ENCODE peak calls at places on chromosomes 7 and 10, in seven cellular contexts. L is D721Med; T is CD8-positive, alpha-beta T cell; R is ascending aorta; M is NB4; E is transverse colon; X is fibroblast of the aortic adventitia. J is an unnamed sample.
A peak's percentile ranks its signal among the peaks of the same experiment; 100 is the strongest.

GRCh38 chr7:20698469-20698868 is 83.0 kb downstream of the ABCB5 start:
- DNase-seq in L (no peak), R (no peak), X (no peak), E (no peak), M (no peak), T (no peak), J (no peak)

GRCh38 chr7:82044497-82045080 is 274.7 kb upstream of the HGF start:
- DNase-seq in T (no peak), L (no peak), X (peak; percentile 83), R (no peak), E (peak; percentile 14), M (peak; percentile 66), J (peak; percentile 24)

GRCh38 chr7:153061913-153062528 is 302.5 kb downstream of the ACTR3B start:
- DNase-seq in X (no peak), L (no peak), M (peak; percentile 48), R (no peak), T (no peak), E (no peak), J (no peak)

GRCh38 chr7:5450549-5451327 is 27.1 kb upstream of the TNRC18 start:
- DNase-seq in M (peak; percentile 72), R (no peak), E (peak; percentile 49), X (peak; percentile 48), L (no peak), T (peak; percentile 45), J (no peak)

GRCh38 chr7:27346531-27347260 is 104.1 kb downstream of the EVX1 start:
- DNase-seq in X (peak; percentile 32), L (no peak), M (no peak), R (no peak), E (peak; percentile 48), T (no peak), J (no peak)

GRCh38 chr7:130210181-130210935 is 2.7 kb downstream of the SSMEM1 start:
- DNase-seq in M (no peak), E (no peak), L (no peak), T (no peak), X (peak; percentile 17), R (no peak), J (no peak)

GRCh38 chr7:2735744-2736143 is 47.7 kb downstream of the AMZ1 start:
- DNase-seq in X (no peak), T (no peak), R (no peak), M (no peak), L (no peak), E (no peak), J (no peak)

GRCh38 chr10:96588601-96589419 is 2.0 kb upstream of the TM9SF3 start:
- DNase-seq in T (no peak), M (no peak), X (no peak), L (no peak), R (no peak), E (no peak), J (no peak)

GRCh38 chr10:82925547-82925946 is 1050.6 kb downstream of the NRG3 start:
- DNase-seq in T (no peak), M (no peak), E (no peak), L (no peak), X (peak; percentile 29), R (no peak), J (no peak)

DNA sequence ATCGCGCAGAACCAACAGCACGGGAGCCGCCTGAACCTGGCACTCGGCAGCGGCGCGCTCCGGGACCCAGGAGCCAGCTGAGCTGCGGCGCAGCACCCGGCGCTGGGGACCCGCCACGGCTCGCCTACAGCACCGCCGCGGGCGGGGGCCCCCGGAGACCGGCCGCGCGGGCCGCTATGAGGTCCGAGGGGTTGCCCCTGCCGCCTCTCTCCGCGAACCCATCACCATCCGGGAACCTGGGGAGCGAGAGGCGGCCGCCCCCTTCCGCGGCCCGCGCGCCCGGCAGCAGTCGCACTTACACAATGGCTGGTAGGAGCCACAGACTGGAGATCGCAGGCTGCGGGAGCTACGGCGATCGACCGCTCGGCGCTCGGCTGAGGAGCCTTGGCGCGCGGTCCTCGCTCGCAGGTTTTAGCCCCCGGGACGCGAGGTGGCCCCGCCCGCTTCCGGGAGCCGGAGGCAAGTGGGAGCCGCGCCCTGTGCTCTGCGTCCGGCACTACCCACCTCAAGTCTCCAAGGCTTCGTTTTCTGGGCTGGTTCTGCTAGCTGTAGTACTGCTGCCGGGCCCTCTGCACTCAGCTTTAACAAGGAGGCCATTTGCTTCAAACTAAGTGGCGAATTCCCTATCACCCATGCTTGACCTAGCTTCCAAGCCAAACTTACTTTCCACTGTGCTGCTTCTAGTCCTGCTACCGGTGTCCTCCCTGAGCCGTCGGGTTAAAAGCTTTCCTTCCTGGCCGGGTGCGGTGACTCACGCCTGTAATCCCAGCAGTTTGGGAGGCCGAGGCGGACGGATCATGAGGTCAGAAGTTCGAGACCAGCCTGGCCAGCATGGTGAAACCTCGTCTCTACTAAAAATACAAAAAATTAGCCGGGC is at the start of gene TPK1:
- DNase-seq in T (peak; percentile 89), L (peak; percentile 85), M (peak; percentile 99), X (peak; percentile 92), R (peak; percentile 68), E (peak; percentile 96), J (peak; percentile 37)
- TF ChIP-seq CTCF in T (no peak), L (no peak), M (no peak), X (peak; percentile 2), R (no peak), E (no peak), J (no peak)

GRCh38 chr7:110595694-110596093 is 495.2 kb upstream of the LRRN3 start:
- DNase-seq in X (no peak), R (no peak), T (no peak), L (no peak), E (no peak), M (no peak), J (no peak)
- TF ChIP-seq CTCF in X (no peak), R (no peak), T (no peak), L (peak; percentile 22), E (no peak), M (no peak), J (no peak)

GRCh38 chr10:26138613-26139012 is 78.0 kb upstream of the GAD2 start:
- DNase-seq in R (no peak), T (no peak), M (no peak), X (no peak), E (no peak), L (no peak), J (no peak)
- TF ChIP-seq CTCF in R (no peak), T (no peak), M (no peak), X (no peak), E (no peak), L (no peak), J (no peak)

DNA sequence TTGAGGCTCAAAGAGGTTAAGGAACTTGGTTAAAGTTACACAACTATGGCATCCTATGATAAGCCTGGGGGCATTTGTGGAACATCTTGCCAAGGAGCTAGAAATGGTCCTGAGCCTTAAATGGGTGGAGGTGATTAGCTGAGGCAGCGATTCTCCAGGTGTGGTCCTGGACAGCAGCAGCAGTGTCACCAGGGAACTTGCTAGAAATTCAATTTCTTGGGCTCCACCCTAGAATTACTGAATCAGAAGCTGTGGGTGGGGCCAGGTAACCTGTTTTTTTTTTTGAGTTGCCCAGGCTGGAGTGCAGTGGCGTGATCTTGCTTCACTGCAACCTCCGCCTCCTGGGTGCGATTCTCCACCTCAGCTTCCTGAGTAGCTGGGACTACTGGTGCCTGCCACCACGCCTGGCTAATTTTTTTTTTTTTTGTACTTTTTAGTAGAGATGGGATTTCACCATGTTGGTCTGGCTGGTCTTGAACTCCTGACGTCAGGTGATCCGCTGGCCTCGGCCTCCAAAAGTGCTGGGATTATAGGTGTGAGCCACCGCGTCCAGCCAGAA is 13.1 kb downstream of the RPS24 start:
- DNase-seq in R (no peak), L (no peak), X (no peak), M (no peak), T (no peak), E (no peak), J (no peak)
- TF ChIP-seq CTCF in R (no peak), L (no peak), X (no peak), M (no peak), T (no peak), E (no peak), J (no peak)

DNA sequence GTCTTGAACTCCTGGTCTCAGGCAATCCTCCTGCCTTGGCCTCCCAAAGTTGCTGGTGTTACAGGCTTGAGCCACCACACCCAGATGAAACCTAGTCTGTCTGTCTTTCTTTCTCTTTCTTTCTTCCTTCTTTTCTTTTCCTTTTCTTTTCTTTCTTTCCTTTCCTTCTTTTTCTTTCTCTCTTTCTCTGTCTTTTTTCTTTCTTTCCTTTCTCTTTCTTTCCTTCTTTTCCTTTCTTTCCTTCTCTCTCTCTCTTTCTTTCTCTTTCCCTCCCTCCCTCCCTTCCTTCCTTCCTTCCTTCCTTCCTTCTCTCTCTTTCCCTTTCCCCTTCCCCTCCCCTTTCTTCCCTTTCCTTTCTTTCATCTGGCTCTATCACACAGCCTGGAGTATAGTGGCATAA is 185.2 kb downstream of the CACNB2 start:
- DNase-seq in X (no peak), T (no peak), E (no peak), R (no peak), M (no peak), L (no peak), J (no peak)
- TF ChIP-seq CTCF in X (no peak), T (no peak), E (no peak), R (no peak), M (no peak), L (no peak), J (no peak)

GRCh38 chr7:122550545-122550944 is 148.4 kb downstream of the RNF133 start:
- DNase-seq in R (no peak), E (no peak), M (no peak), T (no peak), L (no peak), X (peak; percentile 28), J (no peak)
- TF ChIP-seq CTCF in R (no peak), E (no peak), M (no peak), T (no peak), L (peak; percentile 29), X (peak; percentile 17), J (no peak)

J was measured in omental fat pad.